ENCODE peak calls at places on chromosomes 4 and X, in six cellular contexts. One of them, this sample, is unnamed.

GRCh38 chrX:41688154-41688553 is 619 bp upstream of the GPR34 start:
- DNase-seq in aorta: no peak
- DNase-seq in activated naive CD4-positive, alpha-beta T cell treated with anti-CD3 and anti-CD28 coated beads for 36 hours: no peak
- DNase-seq in T-cell: no peak
- DNase-seq in CD8-positive, alpha-beta T cell: no peak
- DNase-seq in stimulated activated CD8-positive, alpha-beta memory T cell treated with anti-CD3 and anti-CD28 coated beads, Interleukin-12 subunit alpha, Interleukin-12 subunit beta, amount 100 ng/mL, for 4 hours: no peak
- DNase-seq in this sample: no peak

GRCh38 chrX:33336783-33337182 is 125.4 kb upstream of the DMD start:
- DNase-seq in aorta: no peak
- DNase-seq in activated naive CD4-positive, alpha-beta T cell treated with anti-CD3 and anti-CD28 coated beads for 36 hours: no peak
- DNase-seq in T-cell: no peak
- DNase-seq in CD8-positive, alpha-beta T cell: no peak
- DNase-seq in stimulated activated CD8-positive, alpha-beta memory T cell treated with anti-CD3 and anti-CD28 coated beads, Interleukin-12 subunit alpha, Interleukin-12 subunit beta, amount 100 ng/mL, for 4 hours: no peak
- DNase-seq in this sample: no peak

GRCh38 chr4:25379591-25379990 is 2.5 kb downstream of the ANAPC4 start:
- DNase-seq in aorta: no peak
- DNase-seq in activated naive CD4-positive, alpha-beta T cell treated with anti-CD3 and anti-CD28 coated beads for 36 hours: no peak
- DNase-seq in T-cell: no peak
- DNase-seq in CD8-positive, alpha-beta T cell: no peak
- DNase-seq in stimulated activated CD8-positive, alpha-beta memory T cell treated with anti-CD3 and anti-CD28 coated beads, Interleukin-12 subunit alpha, Interleukin-12 subunit beta, amount 100 ng/mL, for 4 hours: no peak
- DNase-seq in this sample: no peak

GRCh38 chrX:30888526-30889146 is 418 bp downstream of the TAB3 start:
- DNase-seq in aorta: peak; percentile 74
- DNase-seq in activated naive CD4-positive, alpha-beta T cell treated with anti-CD3 and anti-CD28 coated beads for 36 hours: peak; percentile 48
- DNase-seq in T-cell: no peak
- DNase-seq in CD8-positive, alpha-beta T cell: no peak
- DNase-seq in stimulated activated CD8-positive, alpha-beta memory T cell treated with anti-CD3 and anti-CD28 coated beads, Interleukin-12 subunit alpha, Interleukin-12 subunit beta, amount 100 ng/mL, for 4 hours: no peak
- DNase-seq in this sample: peak; percentile 17

GRCh38 chr4:31290836-31291235 is 570.7 kb downstream of the PCDH7 start:
- DNase-seq in aorta: no peak
- DNase-seq in activated naive CD4-positive, alpha-beta T cell treated with anti-CD3 and anti-CD28 coated beads for 36 hours: no peak
- DNase-seq in T-cell: no peak
- DNase-seq in CD8-positive, alpha-beta T cell: no peak
- DNase-seq in stimulated activated CD8-positive, alpha-beta memory T cell treated with anti-CD3 and anti-CD28 coated beads, Interleukin-12 subunit alpha, Interleukin-12 subunit beta, amount 100 ng/mL, for 4 hours: no peak
- DNase-seq in this sample: no peak

GRCh38 chrX:21839334-21840198 is at the start of gene MBTPS2:
- DNase-seq in aorta: peak; percentile 93
- DNase-seq in activated naive CD4-positive, alpha-beta T cell treated with anti-CD3 and anti-CD28 coated beads for 36 hours: peak; percentile 86
- DNase-seq in T-cell: peak; percentile 73
- DNase-seq in CD8-positive, alpha-beta T cell: peak; percentile 73
- DNase-seq in stimulated activated CD8-positive, alpha-beta memory T cell treated with anti-CD3 and anti-CD28 coated beads, Interleukin-12 subunit alpha, Interleukin-12 subunit beta, amount 100 ng/mL, for 4 hours: peak; percentile 63
- DNase-seq in this sample: peak; percentile 78

GRCh38 chr4:174460684-174461083 is 61.6 kb downstream of the HPGD start:
- DNase-seq in aorta: no peak
- DNase-seq in activated naive CD4-positive, alpha-beta T cell treated with anti-CD3 and anti-CD28 coated beads for 36 hours: no peak
- DNase-seq in T-cell: no peak
- DNase-seq in CD8-positive, alpha-beta T cell: no peak
- DNase-seq in stimulated activated CD8-positive, alpha-beta memory T cell treated with anti-CD3 and anti-CD28 coated beads, Interleukin-12 subunit alpha, Interleukin-12 subunit beta, amount 100 ng/mL, for 4 hours: no peak
- DNase-seq in this sample: no peak

GRCh38 chr4:181692965-181693364 is 550.2 kb upstream of the TENM3 start:
- DNase-seq in aorta: no peak
- DNase-seq in activated naive CD4-positive, alpha-beta T cell treated with anti-CD3 and anti-CD28 coated beads for 36 hours: no peak
- DNase-seq in T-cell: no peak
- DNase-seq in CD8-positive, alpha-beta T cell: no peak
- DNase-seq in stimulated activated CD8-positive, alpha-beta memory T cell treated with anti-CD3 and anti-CD28 coated beads, Interleukin-12 subunit alpha, Interleukin-12 subunit beta, amount 100 ng/mL, for 4 hours: no peak
- DNase-seq in this sample: no peak

GRCh38 chr4:87092389-87093141 is 127.9 kb downstream of the KLHL8 start:
- DNase-seq in aorta: no peak
- DNase-seq in activated naive CD4-positive, alpha-beta T cell treated with anti-CD3 and anti-CD28 coated beads for 36 hours: no peak
- DNase-seq in T-cell: no peak
- DNase-seq in CD8-positive, alpha-beta T cell: no peak
- DNase-seq in stimulated activated CD8-positive, alpha-beta memory T cell treated with anti-CD3 and anti-CD28 coated beads, Interleukin-12 subunit alpha, Interleukin-12 subunit beta, amount 100 ng/mL, for 4 hours: no peak
- DNase-seq in this sample: no peak

GRCh38 chr4:137070614-137071013 is 461.7 kb downstream of the PCDH18 start:
- DNase-seq in aorta: peak; percentile 33
- DNase-seq in activated naive CD4-positive, alpha-beta T cell treated with anti-CD3 and anti-CD28 coated beads for 36 hours: no peak
- DNase-seq in T-cell: no peak
- DNase-seq in CD8-positive, alpha-beta T cell: no peak
- DNase-seq in stimulated activated CD8-positive, alpha-beta memory T cell treated with anti-CD3 and anti-CD28 coated beads, Interleukin-12 subunit alpha, Interleukin-12 subunit beta, amount 100 ng/mL, for 4 hours: no peak
- DNase-seq in this sample: no peak

GRCh38 chr4:26285272-26285671 is 35.5 kb upstream of the RBPJ start:
- DNase-seq in aorta: no peak
- DNase-seq in activated naive CD4-positive, alpha-beta T cell treated with anti-CD3 and anti-CD28 coated beads for 36 hours: no peak
- DNase-seq in T-cell: no peak
- DNase-seq in CD8-positive, alpha-beta T cell: no peak
- DNase-seq in stimulated activated CD8-positive, alpha-beta memory T cell treated with anti-CD3 and anti-CD28 coated beads, Interleukin-12 subunit alpha, Interleukin-12 subunit beta, amount 100 ng/mL, for 4 hours: no peak
- DNase-seq in this sample: no peak

GRCh38 chr4:2799971-2800690 is 7.2 kb downstream of the SH3BP2 start:
- DNase-seq in aorta: peak; percentile 77
- DNase-seq in activated naive CD4-positive, alpha-beta T cell treated with anti-CD3 and anti-CD28 coated beads for 36 hours: no peak
- DNase-seq in T-cell: no peak
- DNase-seq in CD8-positive, alpha-beta T cell: no peak
- DNase-seq in stimulated activated CD8-positive, alpha-beta memory T cell treated with anti-CD3 and anti-CD28 coated beads, Interleukin-12 subunit alpha, Interleukin-12 subunit beta, amount 100 ng/mL, for 4 hours: no peak
- DNase-seq in this sample: no peak

GRCh38 chrX:151703487-151703886 is 8.2 kb downstream of the PRRG3 start:
- DNase-seq in aorta: peak; percentile 78
- DNase-seq in activated naive CD4-positive, alpha-beta T cell treated with anti-CD3 and anti-CD28 coated beads for 36 hours: no peak
- DNase-seq in T-cell: no peak
- DNase-seq in CD8-positive, alpha-beta T cell: no peak
- DNase-seq in stimulated activated CD8-positive, alpha-beta memory T cell treated with anti-CD3 and anti-CD28 coated beads, Interleukin-12 subunit alpha, Interleukin-12 subunit beta, amount 100 ng/mL, for 4 hours: no peak
- DNase-seq in this sample: no peak

GRCh38 chr4:5710962-5711478 is at the start of gene EVC:
- DNase-seq in aorta: peak; percentile 95
- DNase-seq in activated naive CD4-positive, alpha-beta T cell treated with anti-CD3 and anti-CD28 coated beads for 36 hours: no peak
- DNase-seq in T-cell: no peak
- DNase-seq in CD8-positive, alpha-beta T cell: no peak
- DNase-seq in stimulated activated CD8-positive, alpha-beta memory T cell treated with anti-CD3 and anti-CD28 coated beads, Interleukin-12 subunit alpha, Interleukin-12 subunit beta, amount 100 ng/mL, for 4 hours: no peak
- DNase-seq in this sample: no peak

GRCh38 chr4:100060765-100061416 is 110.8 kb upstream of the H2AZ1 start:
- DNase-seq in aorta: no peak
- DNase-seq in activated naive CD4-positive, alpha-beta T cell treated with anti-CD3 and anti-CD28 coated beads for 36 hours: no peak
- DNase-seq in T-cell: no peak
- DNase-seq in CD8-positive, alpha-beta T cell: no peak
- DNase-seq in stimulated activated CD8-positive, alpha-beta memory T cell treated with anti-CD3 and anti-CD28 coated beads, Interleukin-12 subunit alpha, Interleukin-12 subunit beta, amount 100 ng/mL, for 4 hours: no peak
- DNase-seq in this sample: no peak

GRCh38 chr4:8582941-8583654 is 2.9 kb downstream of the GPR78 start:
- DNase-seq in aorta: peak; percentile 47
- DNase-seq in activated naive CD4-positive, alpha-beta T cell treated with anti-CD3 and anti-CD28 coated beads for 36 hours: no peak
- DNase-seq in T-cell: no peak
- DNase-seq in CD8-positive, alpha-beta T cell: no peak
- DNase-seq in stimulated activated CD8-positive, alpha-beta memory T cell treated with anti-CD3 and anti-CD28 coated beads, Interleukin-12 subunit alpha, Interleukin-12 subunit beta, amount 100 ng/mL, for 4 hours: no peak
- DNase-seq in this sample: no peak

GRCh38 chr4:180615746-180616145 is 1627.5 kb upstream of the TENM3 start:
- DNase-seq in aorta: no peak
- DNase-seq in activated naive CD4-positive, alpha-beta T cell treated with anti-CD3 and anti-CD28 coated beads for 36 hours: no peak
- DNase-seq in T-cell: no peak
- DNase-seq in CD8-positive, alpha-beta T cell: no peak
- DNase-seq in stimulated activated CD8-positive, alpha-beta memory T cell treated with anti-CD3 and anti-CD28 coated beads, Interleukin-12 subunit alpha, Interleukin-12 subunit beta, amount 100 ng/mL, for 4 hours: no peak
- DNase-seq in this sample: no peak

GRCh38 chrX:153488231-153488914 is 6.4 kb upstream of the BGN start:
- DNase-seq in aorta: peak; percentile 91
- DNase-seq in activated naive CD4-positive, alpha-beta T cell treated with anti-CD3 and anti-CD28 coated beads for 36 hours: no peak
- DNase-seq in T-cell: no peak
- DNase-seq in CD8-positive, alpha-beta T cell: no peak
- DNase-seq in stimulated activated CD8-positive, alpha-beta memory T cell treated with anti-CD3 and anti-CD28 coated beads, Interleukin-12 subunit alpha, Interleukin-12 subunit beta, amount 100 ng/mL, for 4 hours: no peak
- DNase-seq in this sample: no peak

GRCh38 chr4:26197018-26197779 is 123.6 kb upstream of the RBPJ start:
- DNase-seq in aorta: no peak
- DNase-seq in activated naive CD4-positive, alpha-beta T cell treated with anti-CD3 and anti-CD28 coated beads for 36 hours: peak; percentile 86
- DNase-seq in T-cell: peak; percentile 24
- DNase-seq in CD8-positive, alpha-beta T cell: peak; percentile 59
- DNase-seq in stimulated activated CD8-positive, alpha-beta memory T cell treated with anti-CD3 and anti-CD28 coated beads, Interleukin-12 subunit alpha, Interleukin-12 subunit beta, amount 100 ng/mL, for 4 hours: peak; percentile 53
- DNase-seq in this sample: peak; percentile 83

GRCh38 chrX:13005671-13006473 is 31.0 kb downstream of the TMSB4X start:
- DNase-seq in aorta: no peak
- DNase-seq in activated naive CD4-positive, alpha-beta T cell treated with anti-CD3 and anti-CD28 coated beads for 36 hours: peak; percentile 39
- DNase-seq in T-cell: peak; percentile 14
- DNase-seq in CD8-positive, alpha-beta T cell: no peak
- DNase-seq in stimulated activated CD8-positive, alpha-beta memory T cell treated with anti-CD3 and anti-CD28 coated beads, Interleukin-12 subunit alpha, Interleukin-12 subunit beta, amount 100 ng/mL, for 4 hours: no peak
- DNase-seq in this sample: no peak

GRCh38 chr4:25051534-25051933 is 20.8 kb upstream of the LGI2 start:
- DNase-seq in aorta: no peak
- DNase-seq in activated naive CD4-positive, alpha-beta T cell treated with anti-CD3 and anti-CD28 coated beads for 36 hours: no peak
- DNase-seq in T-cell: no peak
- DNase-seq in CD8-positive, alpha-beta T cell: no peak
- DNase-seq in stimulated activated CD8-positive, alpha-beta memory T cell treated with anti-CD3 and anti-CD28 coated beads, Interleukin-12 subunit alpha, Interleukin-12 subunit beta, amount 100 ng/mL, for 4 hours: no peak
- DNase-seq in this sample: no peak

GRCh38 chrX:132426695-132427281 is 62.0 kb downstream of the MBNL3 start:
- DNase-seq in aorta: no peak
- DNase-seq in activated naive CD4-positive, alpha-beta T cell treated with anti-CD3 and anti-CD28 coated beads for 36 hours: no peak
- DNase-seq in T-cell: no peak
- DNase-seq in CD8-positive, alpha-beta T cell: no peak
- DNase-seq in stimulated activated CD8-positive, alpha-beta memory T cell treated with anti-CD3 and anti-CD28 coated beads, Interleukin-12 subunit alpha, Interleukin-12 subunit beta, amount 100 ng/mL, for 4 hours: no peak
- DNase-seq in this sample: no peak

GRCh38 chr4:175772170-175772685 is 39.8 kb downstream of the GPM6A start:
- DNase-seq in aorta: no peak
- DNase-seq in activated naive CD4-positive, alpha-beta T cell treated with anti-CD3 and anti-CD28 coated beads for 36 hours: no peak
- DNase-seq in T-cell: no peak
- DNase-seq in CD8-positive, alpha-beta T cell: no peak
- DNase-seq in stimulated activated CD8-positive, alpha-beta memory T cell treated with anti-CD3 and anti-CD28 coated beads, Interleukin-12 subunit alpha, Interleukin-12 subunit beta, amount 100 ng/mL, for 4 hours: no peak
- DNase-seq in this sample: no peak

GRCh38 chr4:107034091-107034698 is 1.9 kb downstream of the DKK2 start:
- DNase-seq in aorta: peak; percentile 75
- DNase-seq in activated naive CD4-positive, alpha-beta T cell treated with anti-CD3 and anti-CD28 coated beads for 36 hours: peak; percentile 12
- DNase-seq in T-cell: no peak
- DNase-seq in CD8-positive, alpha-beta T cell: no peak
- DNase-seq in stimulated activated CD8-positive, alpha-beta memory T cell treated with anti-CD3 and anti-CD28 coated beads, Interleukin-12 subunit alpha, Interleukin-12 subunit beta, amount 100 ng/mL, for 4 hours: no peak
- DNase-seq in this sample: no peak

This sample was measured in activated T-helper 2 cell treated with anti-CD3 and anti-CD28 coated beads, Interferon-gamma antibody, Interleukin-2, Interleukin-4, amounts not matched to agents 10 μg/mL and 5 μg/mL and 100 μg/mL, durations not matched to agents 14 hours and 24 hours and 36 hours.